ENCODE peak calls at places on chromosomes 1 and 21, in ten cellular contexts. X is endothelial cell of umbilical vein, C is prostate gland, Y is breast epithelium, D is suprapubic skin, W is stomach, E is upper lobe of left lung, L is transverse colon, H is GM12891, J is esophagus muscularis mucosa. O is an unnamed sample.

GRCh38 chr1:7287013-7287412 is 484.1 kb upstream of the VAMP3 start:
- DNase-seq in X (no peak), C (no peak), Y (no peak), D (no peak), W (no peak), E (no peak), L (no peak), H (no peak), J (peak), O (no peak)

GRCh38 chr1:173476197-173476663 is 905 bp upstream of the PRDX6 start:
- DNase-seq in X (no peak), C (no peak), Y (no peak), D (no peak), W (no peak), E (no peak), L (no peak), H (no peak), J (no peak), O (no peak)

GRCh38 chr1:101474039-101474665 is 237.3 kb downstream of the S1PR1 start:
- DNase-seq in X (peak), C (no peak), Y (no peak), D (no peak), W (no peak), E (no peak), L (no peak), H (no peak), J (no peak), O (no peak)

GRCh38 chr1:239593527-239593926 is 207.2 kb downstream of the CHRM3 start:
- DNase-seq in X (no peak), C (no peak), Y (no peak), D (no peak), W (no peak), E (no peak), L (no peak), H (no peak), J (no peak), O (no peak)

GRCh38 chr1:76576876-76577817 is 290.1 kb upstream of the ST6GALNAC5 start:
- DNase-seq in X (no peak), C (no peak), Y (no peak), D (no peak), W (no peak), E (no peak), L (no peak), H (no peak), J (no peak), O (no peak)

GRCh38 chr1:164591858-164592257 is 32.9 kb downstream of the PBX1 start:
- DNase-seq in X (no peak), C (no peak), Y (no peak), D (no peak), W (no peak), E (no peak), L (no peak), H (no peak), J (no peak), O (no peak)

GRCh38 chr1:183234660-183235476 is 48.8 kb downstream of the LAMC2 start:
- DNase-seq in X (peak), C (peak), Y (no peak), D (peak), W (peak), E (no peak), L (peak), H (no peak), J (peak), O (no peak)

GRCh38 chr1:20389551-20389950 is 96.5 kb downstream of the CAMK2N1 start:
- DNase-seq in X (no peak), C (no peak), Y (no peak), D (no peak), W (no peak), E (peak), L (no peak), H (no peak), J (no peak), O (no peak)

GRCh38 chr1:67834246-67834877 is 1.1 kb upstream of the GNG12 start:
- DNase-seq in X (no peak), C (no peak), Y (no peak), D (no peak), W (no peak), E (no peak), L (no peak), H (no peak), J (no peak), O (no peak)

GRCh38 chr1:26478159-26478558 is 5.9 kb downstream of the HMGN2 start:
- DNase-seq in X (no peak), C (no peak), Y (no peak), D (no peak), W (no peak), E (no peak), L (no peak), H (no peak), J (no peak), O (no peak)

GRCh38 chr1:228405200-228405978 is 1.2 kb downstream of the TRIM11 start:
- DNase-seq in X (peak), C (no peak), Y (no peak), D (no peak), W (no peak), E (no peak), L (no peak), H (no peak), J (no peak), O (no peak)

GRCh38 chr1:85200367-85200869 is 398 bp downstream of the SYDE2 start:
- DNase-seq in X (no peak), C (peak), Y (peak), D (peak), W (peak), E (no peak), L (peak), H (peak), J (no peak), O (no peak)

GRCh38 chr1:167905671-167906070 is 8.3 kb downstream of the ADCY10 start:
- DNase-seq in X (peak), C (no peak), Y (no peak), D (no peak), W (no peak), E (no peak), L (no peak), H (no peak), J (no peak), O (no peak)

GRCh38 chr21:46189213-46189958 is 5.1 kb upstream of the SPATC1L start:
- DNase-seq in X (peak), C (peak), Y (peak), D (peak), W (no peak), E (no peak), L (no peak), H (no peak), J (peak), O (peak)

GRCh38 chr21:46189959-46190490 is 5.8 kb upstream of the SPATC1L start:
- DNase-seq in X (no peak), C (no peak), Y (peak), D (peak), W (no peak), E (no peak), L (no peak), H (no peak), J (no peak), O (peak)

GRCh38 chr21:46187251-46187650 is 3.0 kb upstream of the SPATC1L start:
- DNase-seq in X (no peak), C (no peak), Y (no peak), D (peak), W (no peak), E (no peak), L (no peak), H (no peak), J (peak), O (no peak)

GRCh38 chr21:46187814-46188213 is 3.6 kb upstream of the SPATC1L start:
- DNase-seq in X (no peak), C (no peak), Y (no peak), D (peak), W (no peak), E (no peak), L (no peak), H (no peak), J (peak), O (no peak)

DNA sequence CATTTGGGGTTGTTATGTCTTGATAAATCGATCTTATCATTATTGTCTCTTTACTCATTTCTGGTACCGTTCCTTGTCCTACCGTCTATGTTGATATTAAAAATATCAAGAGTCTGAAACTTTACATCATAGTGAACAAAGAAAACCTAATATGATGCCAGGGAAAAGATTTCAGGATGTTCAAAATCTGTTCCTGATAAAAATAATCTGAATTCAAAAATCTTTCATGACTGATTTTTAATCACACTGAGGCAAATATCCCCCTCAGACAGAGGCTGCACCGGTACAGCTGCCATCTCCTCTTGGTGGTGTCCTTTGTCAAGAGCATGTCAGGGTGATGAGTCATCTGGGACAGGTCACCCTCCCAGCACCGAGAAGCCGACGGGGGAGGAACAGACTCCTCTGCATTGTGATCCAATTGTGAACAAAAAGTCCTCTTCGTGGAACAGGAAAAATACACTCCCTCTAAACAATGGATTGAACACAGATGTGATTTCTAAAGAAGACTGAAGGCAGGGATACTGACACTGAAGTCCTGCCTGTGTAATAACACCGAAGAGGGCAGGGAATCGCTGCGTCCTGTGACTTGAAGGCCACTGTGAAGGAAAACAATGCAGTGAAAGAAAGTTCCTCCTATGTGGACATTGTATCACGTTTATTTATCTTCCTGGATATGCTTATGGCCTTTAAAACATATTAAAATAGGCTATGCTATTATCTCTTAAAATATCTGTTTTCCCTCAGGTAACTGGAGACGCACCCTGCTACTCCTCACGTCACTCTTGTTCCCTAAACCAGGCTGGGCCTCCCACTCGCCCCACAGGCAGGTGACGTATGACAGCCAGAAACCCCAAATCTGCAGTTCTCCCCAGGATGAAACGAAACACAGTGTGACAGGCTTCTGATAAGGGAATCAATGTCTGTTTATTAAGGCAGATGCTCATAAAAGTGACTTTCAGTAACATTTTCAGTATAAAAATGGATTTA is 4.3 kb upstream of the SPATC1L start:
- DNase-seq in X (peak), C (peak), Y (peak), D (peak), W (no peak), E (no peak), L (no peak), H (no peak), J (peak), O (no peak)
- TF ChIP-seq POLR2A in X (no peak), C (no peak), Y (no peak), D (no peak), W (no peak), E (peak), L (no peak), H (no peak), J (no peak), O (no peak)

DNA sequence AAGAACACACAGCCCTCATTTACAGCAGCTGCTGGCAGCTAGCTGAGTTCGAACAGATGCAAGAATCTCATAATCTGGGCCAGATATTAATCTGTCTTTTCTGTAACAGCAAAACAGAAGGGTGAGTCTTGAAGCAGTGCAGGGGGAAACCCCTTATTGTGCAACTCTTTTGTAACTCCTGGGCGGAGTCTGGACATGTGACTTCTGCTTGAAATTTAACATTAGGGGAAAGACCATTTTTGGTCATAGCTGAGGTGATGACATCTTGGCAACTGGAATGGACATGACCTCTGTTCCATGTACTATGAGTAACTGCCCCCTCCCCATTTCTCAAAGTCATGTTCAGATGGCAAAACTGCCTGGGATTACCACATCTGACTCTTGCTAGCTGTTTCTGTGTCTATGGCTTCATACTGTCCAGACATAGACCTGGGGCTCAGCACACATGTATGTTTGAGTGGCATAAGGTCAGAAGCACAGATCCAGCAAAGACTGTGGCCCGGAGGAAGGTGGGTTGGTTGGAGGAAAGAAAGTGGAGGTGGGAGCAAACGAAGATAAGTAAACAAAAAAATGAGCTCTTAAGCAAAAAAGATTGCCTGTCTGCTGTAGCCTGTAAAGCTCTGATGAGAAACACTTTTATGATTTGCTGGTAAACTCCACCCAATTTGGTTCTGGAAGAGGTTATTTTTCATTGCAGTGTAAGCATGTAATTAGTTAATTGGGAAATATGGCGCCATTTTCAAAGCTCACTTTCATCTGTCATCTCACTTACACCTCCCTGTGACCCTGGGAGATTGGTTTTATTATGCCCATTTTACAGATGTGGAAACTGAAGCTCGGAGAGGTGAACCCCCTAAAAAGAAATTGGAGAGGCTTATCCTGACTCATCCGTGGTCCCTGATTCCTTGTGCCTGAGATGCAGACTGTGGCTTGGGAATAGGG is 26.1 kb downstream of the ETS2 start:
- DNase-seq in X (peak), C (peak), Y (no peak), D (no peak), W (peak), E (no peak), L (peak), H (peak), J (peak), O (no peak)
- TF ChIP-seq POLR2AphosphoS5 in X (no peak), C (peak), Y (peak), D (peak), W (peak), E (peak), L (peak), H (no peak), J (peak), O (no peak)

DNA sequence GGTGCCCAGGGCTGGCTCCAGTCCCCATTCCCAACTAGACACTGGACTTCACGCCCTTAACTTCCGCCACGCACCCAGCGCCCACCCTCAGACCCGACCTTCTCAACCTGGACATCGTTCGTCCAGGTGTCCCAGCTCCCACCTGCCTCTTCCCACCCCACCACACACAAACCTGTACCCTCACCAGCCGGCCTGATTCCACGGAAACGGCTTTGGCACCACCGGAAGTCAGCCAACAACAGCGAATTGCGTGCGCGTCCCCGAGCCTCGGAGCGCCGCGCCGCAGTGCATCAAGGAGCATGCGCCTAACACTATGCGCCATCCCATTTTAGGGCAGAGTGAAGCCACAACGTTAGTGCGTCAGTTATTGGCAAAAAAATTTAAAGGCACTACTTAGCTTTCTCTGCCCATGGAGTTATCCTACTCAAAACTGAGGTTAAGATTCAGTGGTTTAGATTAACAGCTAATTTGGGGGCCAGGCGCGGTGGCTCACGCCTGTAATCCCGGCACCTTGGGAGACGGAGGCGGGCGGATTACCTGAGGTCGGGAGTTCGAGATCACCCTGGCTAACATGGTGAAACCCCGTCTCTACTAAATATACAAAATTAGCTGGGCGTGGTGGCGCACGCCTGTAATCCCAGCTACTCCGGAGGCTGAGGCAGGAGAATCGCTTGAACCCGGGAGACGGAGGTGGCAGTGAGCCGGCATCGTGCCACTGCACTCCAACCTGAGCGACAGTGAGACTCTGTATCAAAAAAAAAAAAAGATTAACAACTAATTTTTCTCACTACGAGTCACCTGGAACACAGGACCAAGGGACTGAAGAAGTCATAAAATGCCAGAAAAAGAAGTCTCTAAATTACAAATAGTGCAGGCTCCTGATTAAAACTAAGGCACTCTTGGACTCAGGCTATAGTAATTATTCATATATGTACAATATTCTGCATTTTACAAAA is at the start of gene GON4L:
- DNase-seq in X (peak), C (peak), Y (peak), D (peak), W (peak), E (peak), L (peak), H (peak), J (peak), O (peak)
- TF ChIP-seq POLR2A in X (peak), C (peak), Y (no peak), D (no peak), W (no peak), E (no peak), L (peak), H (peak), J (no peak), O (peak)

DNA sequence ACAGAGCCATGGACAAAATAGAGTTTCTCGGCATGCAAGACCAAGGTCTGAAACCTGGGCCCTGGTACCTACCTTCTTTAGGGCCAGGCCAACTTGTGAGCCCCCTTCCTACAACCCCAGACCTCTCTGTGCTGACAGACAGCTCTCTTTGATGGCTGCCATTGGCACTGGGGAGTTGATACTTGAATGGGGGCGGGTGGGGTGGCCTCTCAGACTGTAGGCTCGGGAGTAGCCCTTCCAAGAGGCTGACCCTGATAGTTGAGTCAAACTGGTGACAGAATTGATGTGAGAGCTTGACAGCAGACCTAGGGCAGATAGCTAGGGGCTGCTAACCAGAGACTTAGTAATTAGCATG is 44.7 kb upstream of the PSEN2 start:
- DNase-seq in X (no peak), C (no peak), Y (no peak), D (no peak), W (no peak), E (no peak), L (no peak), H (no peak), J (no peak), O (no peak)
- TF ChIP-seq POLR2AphosphoS5 in X (no peak), C (no peak), Y (no peak), D (no peak), W (no peak), E (no peak), L (no peak), H (no peak), J (no peak), O (no peak)

DNA sequence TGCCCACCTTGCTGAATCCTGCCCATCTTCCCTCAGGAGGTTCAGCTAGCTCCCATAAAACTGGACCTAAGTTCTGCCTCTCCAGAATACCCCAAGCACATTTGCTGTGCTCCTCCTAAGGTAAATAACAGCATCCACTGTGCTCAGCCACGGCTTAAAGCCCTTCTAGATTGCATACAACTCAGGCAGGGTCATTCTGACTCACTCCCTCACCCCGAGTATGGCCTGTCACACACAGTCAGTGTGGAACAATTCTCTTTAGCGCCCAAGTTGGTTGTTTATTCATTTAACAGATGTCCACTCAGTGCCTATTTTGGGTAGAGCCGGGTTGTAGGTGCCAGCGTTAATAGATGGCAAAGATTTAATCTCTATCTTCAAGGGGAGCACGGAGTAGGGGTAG is 147.5 kb upstream of the EDN2 start:
- DNase-seq in X (no peak), C (no peak), Y (no peak), D (peak), W (no peak), E (no peak), L (no peak), H (no peak), J (no peak), O (no peak)
- TF ChIP-seq POLR2A in X (no peak), C (no peak), Y (no peak), D (no peak), W (no peak), E (no peak), L (no peak), H (no peak), J (no peak), O (no peak)

GRCh38 chr1:118507391-118507790 is 322.4 kb upstream of the SPAG17 start:
- DNase-seq in X (no peak), C (no peak), Y (no peak), D (no peak), W (no peak), E (no peak), L (no peak), H (no peak), J (no peak), O (no peak)
- TF ChIP-seq POLR2AphosphoS5 in X (no peak), C (no peak), Y (no peak), D (no peak), W (no peak), E (no peak), L (no peak), H (no peak), J (no peak), O (no peak)

O was measured in GM12892.